ENCODE peak calls at places on chromosome 17, in four cellular contexts. V is A549, J is IMR-90, R is GM12878. B is an unnamed sample.

GRCh38 chr17:59299400-59300092 is 31.9 kb upstream of the YPEL2 start:
- DNase-seq in J (no peak), V (no peak), R (no peak), B (no peak)

GRCh38 chr17:306536-307294 is 45.9 kb downstream of the RPH3AL start:
- DNase-seq in V (no peak), J (no peak), R (no peak), B (no peak)

GRCh38 chr17:2400474-2400866 is 390 bp downstream of the MNT start:
- DNase-seq in V (peak), J (no peak), R (no peak), B (peak)

GRCh38 chr17:83084214-83084613 is 4.8 kb downstream of the METRNL start:
- DNase-seq in J (no peak), V (no peak), R (no peak), B (no peak)

GRCh38 chr17:55284001-55284884 is 19.5 kb downstream of the HLF start:
- DNase-seq in J (no peak), V (no peak), R (no peak), B (no peak)

GRCh38 chr17:41919840-41920579 is 1.3 kb upstream of the ACLY start:
- DNase-seq in R (no peak), V (peak), J (peak), B (peak)

GRCh38 chr17:9443811-9444210 is 131.8 kb downstream of the STX8 start:
- DNase-seq in J (no peak), V (no peak), R (no peak), B (no peak)

GRCh38 chr17:82920150-82920549 is 80.3 kb upstream of the ZNF750 start:
- DNase-seq in R (no peak), J (no peak), V (no peak), B (no peak)

GRCh38 chr17:81715107-81715871 is 3.2 kb downstream of the SLC25A10 start:
- DNase-seq in J (no peak), V (no peak), R (no peak), B (no peak)

GRCh38 chr17:60901806-60902205 is 224.2 kb downstream of the BCAS3 start:
- DNase-seq in J (peak), V (no peak), R (no peak), B (no peak)

GRCh38 chr17:54736573-54736972 is 164.1 kb upstream of the TOM1L1 start:
- DNase-seq in R (no peak), J (no peak), V (no peak), B (no peak)

GRCh38 chr17:6456914-6457687 is 12.8 kb downstream of the PIMREG start:
- DNase-seq in R (no peak), V (peak), J (peak), B (peak)

GRCh38 chr17:17125136-17126084 is 80.7 kb downstream of the PLD6 start:
- DNase-seq in J (no peak), R (no peak), V (no peak), B (no peak)

GRCh38 chr17:2965621-2966275 is 97.7 kb downstream of the OR1D5 start:
- DNase-seq in J (peak), R (no peak), V (peak), B (no peak)

GRCh38 chr17:4585203-4585939 is 1.0 kb downstream of the SMTNL2 start:
- DNase-seq in V (no peak), J (no peak), R (no peak), B (no peak)

GRCh38 chr17:82929676-82930042 is 89.8 kb upstream of the ZNF750 start:
- DNase-seq in R (no peak), J (no peak), V (no peak), B (no peak)

GRCh38 chr17:21272881-21273839 is 11.4 kb upstream of the MAP2K3 start:
- DNase-seq in J (no peak), R (no peak), V (no peak), B (peak)

GRCh38 chr17:49566668-49567071 is 9.0 kb upstream of the NXPH3 start:
- DNase-seq in J (no peak), R (no peak), V (no peak), B (no peak)

GRCh38 chr17:81733507-81734404 is 21.7 kb downstream of the SLC25A10 start:
- DNase-seq in J (peak), V (peak), R (no peak), B (peak)

GRCh38 chr17:43784628-43785101 is 4.4 kb downstream of the CFAP97D1 start:
- DNase-seq in R (no peak), V (no peak), J (peak), B (no peak)

GRCh38 chr17:46770818-46771600 is 47.5 kb downstream of the WNT3 start:
- DNase-seq in R (no peak), J (peak), V (peak), B (peak)

GRCh38 chr17:13003454-13003851 is 14.4 kb downstream of the ELAC2 start:
- DNase-seq in V (no peak), J (no peak), R (no peak), B (no peak)

GRCh38 chr17:20314834-20315233 is 152.5 kb downstream of the LGALS9B start:
- DNase-seq in R (no peak), J (no peak), V (no peak), B (no peak)

GRCh38 chr17:48576479-48577309 is 1.5 kb downstream of the HOXB4 start:
- DNase-seq in R (no peak), J (peak), V (no peak), B (peak)

GRCh38 chr17:19728114-19728495 is 11.7 kb upstream of the SLC47A2 start:
- DNase-seq in V (peak), R (no peak), J (peak), B (no peak)

GRCh38 chr17:76368545-76368944 is 14.8 kb upstream of the PRPSAP1 start:
- DNase-seq in R (no peak), J (peak), V (no peak), B (peak)
- TF ChIP-seq RCOR1 in R (no peak), J (no peak), V (no peak), B (no peak)

DNA sequence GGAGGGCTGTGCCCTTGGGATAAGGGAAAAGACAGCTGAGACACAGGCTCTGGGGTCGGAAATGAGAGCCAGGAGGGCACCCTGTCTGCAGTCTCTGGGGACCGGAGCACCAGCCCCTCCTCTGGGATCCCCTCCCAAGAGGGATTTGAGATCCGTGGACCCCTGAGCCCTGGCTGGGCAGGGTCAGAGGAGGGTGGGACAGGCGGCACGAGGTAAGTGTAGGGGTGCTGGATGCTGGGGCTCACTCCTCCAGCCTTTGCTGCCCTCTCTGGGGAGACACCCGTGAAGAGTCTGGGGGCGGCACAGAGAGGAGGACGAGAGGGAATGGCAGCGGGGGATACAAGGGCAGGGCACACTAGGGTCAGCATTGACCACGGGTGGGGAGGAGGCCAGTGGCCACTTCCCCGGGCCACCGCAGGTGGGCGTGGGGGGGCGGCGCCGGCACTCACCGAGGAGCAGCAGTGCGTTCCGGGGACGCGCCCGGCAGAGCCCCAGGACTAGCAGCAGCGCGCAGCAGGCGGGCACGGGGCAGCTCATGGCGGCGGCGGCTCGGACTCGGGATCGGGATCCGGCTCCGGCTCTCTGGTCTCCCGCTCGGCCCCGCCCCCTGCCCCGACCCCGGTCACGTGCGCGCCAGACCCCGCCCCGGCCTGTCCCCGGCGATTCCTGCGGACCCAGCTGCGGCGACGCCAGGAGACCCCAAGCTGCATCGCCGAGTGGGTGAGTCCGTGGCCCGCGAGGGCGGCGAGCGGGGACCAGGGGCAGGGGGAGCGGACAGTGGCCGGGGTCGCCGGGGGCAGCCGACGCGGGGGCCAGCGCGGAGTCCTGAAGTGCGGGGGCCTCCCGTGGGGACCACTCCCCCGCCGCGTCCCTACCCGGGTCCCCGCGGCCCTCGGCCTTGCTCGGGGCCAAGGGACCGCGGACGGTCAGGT is at the start of the genes SGSH and SLC26A11:
- DNase-seq in V (peak), R (no peak), J (peak), B (peak)
- TF ChIP-seq RCOR1 in V (no peak), R (no peak), J (no peak), B (no peak)

GRCh38 chr17:35256629-35257028 is 13.8 kb downstream of the SLFN5 start:
- DNase-seq in V (peak), R (no peak), J (no peak), B (no peak)

GRCh38 chr17:35255316-35255715 is 12.4 kb downstream of the SLFN5 start:
- DNase-seq in R (no peak), V (no peak), J (no peak), B (no peak)

GRCh38 chr17:35257080-35257701 is 14.3 kb downstream of the SLFN5 start:
- DNase-seq in J (peak), R (no peak), V (peak), B (no peak)

GRCh38 chr17:35252646-35253045 is 9.8 kb downstream of the SLFN5 start:
- DNase-seq in J (no peak), R (no peak), V (no peak), B (no peak)

GRCh38 chr17:35254107-35254802 is 11.4 kb downstream of the SLFN5 start:
- DNase-seq in R (no peak), V (peak), J (peak), B (no peak)
- TF ChIP-seq RCOR1 in R (no peak), V (no peak), J (no peak), B (no peak)

GRCh38 chr17:44865231-44865660 is 17.6 kb downstream of the HIGD1B start:
- DNase-seq in J (peak), R (no peak), V (peak), B (peak)
- TF ChIP-seq RCOR1 in J (no peak), R (no peak), V (no peak), B (no peak)

GRCh38 chr17:66549312-66549705 is 246.9 kb downstream of the PRKCA start:
- DNase-seq in R (no peak), J (peak), V (no peak), B (no peak)
- TF ChIP-seq RCOR1 in R (no peak), J (no peak), V (no peak), B (no peak)

DNA sequence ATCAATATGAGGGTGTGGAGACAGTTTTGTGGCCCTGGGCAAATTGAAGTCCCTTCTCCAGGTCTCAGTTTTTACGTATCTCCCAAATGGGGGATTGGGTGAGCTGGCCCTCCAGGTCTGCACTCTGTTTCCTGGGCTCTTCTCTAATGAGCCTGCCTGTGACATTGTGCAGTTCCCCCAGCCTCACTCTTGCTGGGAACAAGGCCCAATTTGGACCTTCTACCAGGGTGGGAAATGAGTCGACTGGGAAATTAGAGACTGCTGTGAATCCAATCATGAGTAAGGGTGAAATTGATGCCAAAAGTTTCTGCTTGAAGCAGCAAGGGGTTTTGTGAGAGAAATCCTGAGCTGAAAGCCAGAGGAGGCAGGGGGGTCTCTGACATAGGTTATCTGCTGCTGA is 71.5 kb upstream of the KSR1 start:
- DNase-seq in V (no peak), R (no peak), J (peak), B (no peak)
- TF ChIP-seq RCOR1 in V (no peak), R (no peak), J (no peak), B (no peak)

DNA sequence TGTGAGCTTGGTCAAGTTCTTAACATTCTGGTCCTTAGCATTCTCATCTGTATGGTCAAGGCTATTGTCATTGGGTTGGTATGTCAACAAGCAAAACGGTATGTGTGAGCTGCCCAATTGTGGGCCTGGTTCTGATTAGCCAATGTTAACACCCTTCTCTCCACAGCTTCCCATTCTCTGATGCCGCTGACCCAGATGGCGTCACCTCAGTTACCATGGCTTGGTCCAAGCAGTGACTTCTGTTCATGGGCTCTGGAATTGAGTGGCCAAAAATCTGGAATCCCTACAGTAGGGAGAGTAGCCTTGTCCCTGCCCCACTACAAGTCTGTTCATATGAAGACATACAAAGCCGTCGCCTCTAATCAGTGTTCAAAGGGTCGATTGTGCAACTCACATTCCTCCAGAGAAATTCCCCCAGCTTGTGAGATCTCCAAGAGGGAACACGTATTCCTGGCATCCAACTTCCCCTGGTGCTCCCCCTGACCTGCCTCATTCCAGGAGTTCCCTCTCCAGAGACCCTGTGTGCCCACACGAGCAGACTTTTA is 15.8 kb downstream of the TMEM98 start:
- DNase-seq in V (no peak), J (peak), R (no peak), B (no peak)
- TF ChIP-seq RCOR1 in V (no peak), J (no peak), R (no peak), B (no peak)

GRCh38 chr17:78746263-78746948 is 35.7 kb downstream of the CYTH1 start:
- DNase-seq in V (no peak), J (no peak), R (no peak), B (no peak)

GRCh38 chr17:78747479-78747878 is 34.6 kb downstream of the CYTH1 start:
- DNase-seq in R (no peak), V (no peak), J (peak), B (no peak)

GRCh38 chr17:78746949-78747269 is 35.2 kb downstream of the CYTH1 start:
- DNase-seq in J (no peak), R (no peak), V (no peak), B (no peak)

GRCh38 chr17:78748730-78749317 is 33.2 kb downstream of the CYTH1 start:
- DNase-seq in J (peak), V (no peak), R (peak), B (no peak)

GRCh38 chr17:78748048-78748729 is 33.9 kb downstream of the CYTH1 start:
- DNase-seq in R (no peak), J (no peak), V (no peak), B (no peak)
- TF ChIP-seq RCOR1 in R (no peak), J (no peak), V (no peak), B (no peak)